ENCODE peak calls at places on chromosomes 16 and 17, in four cellular contexts. N, I, P and G are unnamed samples.

GRCh38 chr16:49396206-49396720 is 22.7 kb downstream of the C16orf78 start:
- DNase-seq in N (no peak), I (no peak), P (no peak), G (no peak)

GRCh38 chr17:66578781-66579489 is 256.0 kb upstream of the CACNG5 start:
- DNase-seq in N (no peak), I (no peak), P (no peak), G (no peak)

GRCh38 chr17:79050591-79050990 is 24.0 kb upstream of the ENGASE start:
- DNase-seq in N (no peak), I (no peak), P (peak; percentile 37), G (no peak)

GRCh38 chr16:84999857-85000480 is 11.4 kb downstream of the ZDHHC7 start:
- DNase-seq in N (no peak), I (no peak), P (no peak), G (peak; percentile 51)

GRCh38 chr17:3879591-3880417 is 13.0 kb downstream of the CAMKK1 start:
- DNase-seq in N (no peak), I (no peak), P (no peak), G (no peak)

GRCh38 chr16:70703041-70703834 is 17.4 kb upstream of the MTSS2 start:
- DNase-seq in N (no peak), I (no peak), P (no peak), G (no peak)

GRCh38 chr16:12119562-12119961 is 143.0 kb downstream of the SNX29 start:
- DNase-seq in N (no peak), I (no peak), P (peak; percentile 66), G (no peak)

GRCh38 chr16:68077866-68078725 is 7.1 kb upstream of the NFATC3 start:
- DNase-seq in N (no peak), I (no peak), P (no peak), G (no peak)

GRCh38 chr17:7393613-7394451 is 493 bp downstream of the PLSCR3 start:
- DNase-seq in N (peak; percentile 41), I (no peak), P (no peak), G (no peak)

GRCh38 chr17:73942668-73943415 is 260.6 kb upstream of the RPL38 start:
- DNase-seq in N (no peak), I (no peak), P (no peak), G (no peak)

GRCh38 chr17:6402258-6402657 is 32.7 kb downstream of the AIPL1 start:
- DNase-seq in N (no peak), I (no peak), P (no peak), G (no peak)

GRCh38 chr17:83149761-83150251 is 70.4 kb downstream of the METRNL start:
- DNase-seq in N (no peak), I (no peak), P (no peak), G (peak; percentile 61)

GRCh38 chr16:3180445-3180878 is 7.5 kb upstream of the OR1F1 start:
- DNase-seq in N (no peak), I (no peak), P (no peak), G (no peak)

GRCh38 chr16:80081851-80082250 is 458.9 kb upstream of the DYNLRB2 start:
- DNase-seq in N (no peak), I (no peak), P (no peak), G (no peak)

GRCh38 chr17:77287432-77288068 is 146.8 kb downstream of the SEC14L1 start:
- DNase-seq in N (peak; percentile 92), I (no peak), P (no peak), G (no peak)

GRCh38 chr17:21098934-21099687 is 27.7 kb upstream of the DHRS7B start:
- DNase-seq in N (peak; percentile 100), I (peak; percentile 73), P (peak; percentile 75), G (peak; percentile 52)

GRCh38 chr17:34717092-34717491 is 137.7 kb downstream of the TMEM132E start:
- DNase-seq in N (no peak), I (peak; percentile 31), P (no peak), G (no peak)

GRCh38 chr16:57132470-57132869 is 40.1 kb downstream of the CPNE2 start:
- DNase-seq in N (no peak), I (no peak), P (no peak), G (no peak)

GRCh38 chr16:31132979-31133599 is 2.4 kb downstream of the PRSS8 start:
- DNase-seq in N (no peak), I (no peak), P (no peak), G (no peak)

GRCh38 chr17:44804301-44805061 is 25.6 kb downstream of the GJC1 start:
- DNase-seq in N (no peak), I (no peak), P (no peak), G (no peak)

GRCh38 chr16:66427036-66427446 is at the start of gene BEAN1:
- DNase-seq in N (peak; percentile 54), I (no peak), P (no peak), G (no peak)

GRCh38 chr17:38324141-38324540 is 19.6 kb downstream of the GPR179 start:
- DNase-seq in N (no peak), I (no peak), P (no peak), G (no peak)

GRCh38 chr17:29840884-29841283 is 89.1 kb downstream of the SSH2 start:
- DNase-seq in N (no peak), I (no peak), P (no peak), G (no peak)

GRCh38 chr17:43879723-43880419 is 27.5 kb downstream of the MPP2 start:
- DNase-seq in N (no peak), I (no peak), P (no peak), G (no peak)

GRCh38 chr17:57269598-57270255 is 13.4 kb downstream of the MSI2 start:
- DNase-seq in N (no peak), I (no peak), P (no peak), G (no peak)

GRCh38 chr17:77476920-77477805 is 336.4 kb downstream of the SEC14L1 start:
- DNase-seq in N (peak; percentile 67), I (no peak), P (no peak), G (no peak)

GRCh38 chr17:13230350-13230900 is 212.6 kb upstream of the ELAC2 start:
- DNase-seq in N (no peak), I (no peak), P (no peak), G (no peak)

GRCh38 chr17:19288453-19288852 is 51.3 kb downstream of the EPN2 start:
- DNase-seq in N (peak; percentile 69), I (no peak), P (no peak), G (no peak)